ENCODE peak calls at places on chromosome 17, in eight cellular contexts. One of them, this sample, is unnamed.

GRCh38 chr17:65662166-65662565 is 100.7 kb upstream of the AXIN2 start:
- DNase-seq in cardiac muscle cell: no peak
- DNase-seq in brain microvascular endothelial cell: no peak
- DNase-seq in tibial artery: no peak
- DNase-seq in CD4-positive, alpha-beta T cell: no peak
- DNase-seq in endothelial cell: no peak
- DNase-seq in fibroblast of pulmonary artery: peak; percentile 77
- DNase-seq in AG09309: peak; percentile 55
- DNase-seq in this sample: no peak

GRCh38 chr17:77951123-77951522 is 7.4 kb upstream of the TNRC6C start:
- DNase-seq in endothelial cell: no peak
- DNase-seq in brain microvascular endothelial cell: no peak
- DNase-seq in fibroblast of pulmonary artery: no peak
- DNase-seq in AG09309: no peak
- DNase-seq in tibial artery: no peak
- DNase-seq in CD4-positive, alpha-beta T cell: no peak
- DNase-seq in cardiac muscle cell: no peak
- DNase-seq in this sample: no peak

GRCh38 chr17:48347203-48347602 is 82.8 kb downstream of the SKAP1 start:
- DNase-seq in CD4-positive, alpha-beta T cell: no peak
- DNase-seq in cardiac muscle cell: no peak
- DNase-seq in tibial artery: no peak
- DNase-seq in AG09309: no peak
- DNase-seq in fibroblast of pulmonary artery: no peak
- DNase-seq in endothelial cell: no peak
- DNase-seq in brain microvascular endothelial cell: no peak
- DNase-seq in this sample: no peak

GRCh38 chr17:7903154-7904103 is 12.7 kb downstream of the RNF227 start:
- DNase-seq in brain microvascular endothelial cell: peak; percentile 14
- DNase-seq in tibial artery: no peak
- DNase-seq in cardiac muscle cell: no peak
- DNase-seq in endothelial cell: no peak
- DNase-seq in AG09309: no peak
- DNase-seq in fibroblast of pulmonary artery: no peak
- DNase-seq in CD4-positive, alpha-beta T cell: no peak
- DNase-seq in this sample: no peak

GRCh38 chr17:29563816-29564215 is 3.0 kb downstream of the ABHD15 start:
- DNase-seq in fibroblast of pulmonary artery: no peak
- DNase-seq in cardiac muscle cell: no peak
- DNase-seq in CD4-positive, alpha-beta T cell: no peak
- DNase-seq in AG09309: no peak
- DNase-seq in endothelial cell: no peak
- DNase-seq in brain microvascular endothelial cell: no peak
- DNase-seq in tibial artery: no peak
- DNase-seq in this sample: no peak

GRCh38 chr17:17328251-17328650 is 25.1 kb downstream of the NT5M start:
- DNase-seq in brain microvascular endothelial cell: no peak
- DNase-seq in fibroblast of pulmonary artery: no peak
- DNase-seq in tibial artery: no peak
- DNase-seq in CD4-positive, alpha-beta T cell: no peak
- DNase-seq in AG09309: no peak
- DNase-seq in endothelial cell: no peak
- DNase-seq in cardiac muscle cell: no peak
- DNase-seq in this sample: no peak

GRCh38 chr17:75238684-75239191 is 22.7 kb downstream of the GGA3 start:
- DNase-seq in tibial artery: no peak
- DNase-seq in endothelial cell: peak; percentile 70
- DNase-seq in CD4-positive, alpha-beta T cell: peak; percentile 54
- DNase-seq in AG09309: no peak
- DNase-seq in cardiac muscle cell: peak; percentile 68
- DNase-seq in fibroblast of pulmonary artery: peak; percentile 78
- DNase-seq in brain microvascular endothelial cell: peak; percentile 39
- DNase-seq in this sample: peak; percentile 80

GRCh38 chr17:19724501-19725420 is 8.4 kb upstream of the SLC47A2 start:
- DNase-seq in brain microvascular endothelial cell: no peak
- DNase-seq in AG09309: no peak
- DNase-seq in endothelial cell: no peak
- DNase-seq in cardiac muscle cell: no peak
- DNase-seq in fibroblast of pulmonary artery: no peak
- DNase-seq in CD4-positive, alpha-beta T cell: peak; percentile 36
- DNase-seq in tibial artery: peak; percentile 74
- DNase-seq in this sample: no peak

GRCh38 chr17:56557682-56558081 is 35.8 kb upstream of the NOG start:
- DNase-seq in brain microvascular endothelial cell: no peak
- DNase-seq in cardiac muscle cell: peak; percentile 53
- DNase-seq in tibial artery: no peak
- DNase-seq in endothelial cell: no peak
- DNase-seq in CD4-positive, alpha-beta T cell: no peak
- DNase-seq in fibroblast of pulmonary artery: no peak
- DNase-seq in AG09309: no peak
- DNase-seq in this sample: no peak

GRCh38 chr17:65593092-65593869 is 31.8 kb upstream of the AXIN2 start:
- DNase-seq in AG09309: no peak
- DNase-seq in endothelial cell: no peak
- DNase-seq in cardiac muscle cell: no peak
- DNase-seq in brain microvascular endothelial cell: no peak
- DNase-seq in CD4-positive, alpha-beta T cell: no peak
- DNase-seq in fibroblast of pulmonary artery: no peak
- DNase-seq in tibial artery: no peak
- DNase-seq in this sample: no peak

GRCh38 chr17:64393000-64393402 is 2.3 kb upstream of the PECAM1 start:
- DNase-seq in tibial artery: no peak
- DNase-seq in cardiac muscle cell: no peak
- DNase-seq in brain microvascular endothelial cell: no peak
- DNase-seq in CD4-positive, alpha-beta T cell: no peak
- DNase-seq in AG09309: no peak
- DNase-seq in fibroblast of pulmonary artery: no peak
- DNase-seq in endothelial cell: no peak
- DNase-seq in this sample: no peak

GRCh38 chr17:39653662-39654331 is 11.4 kb upstream of the TCAP start:
- DNase-seq in fibroblast of pulmonary artery: peak; percentile 48
- DNase-seq in CD4-positive, alpha-beta T cell: peak; percentile 79
- DNase-seq in tibial artery: peak; percentile 62
- DNase-seq in AG09309: no peak
- DNase-seq in endothelial cell: peak; percentile 83
- DNase-seq in brain microvascular endothelial cell: peak; percentile 22
- DNase-seq in cardiac muscle cell: peak; percentile 70
- DNase-seq in this sample: peak; percentile 93

GRCh38 chr17:39627170-39627716 is 491 bp downstream of the PPP1R1B start:
- DNase-seq in CD4-positive, alpha-beta T cell: no peak
- DNase-seq in AG09309: no peak
- DNase-seq in brain microvascular endothelial cell: no peak
- DNase-seq in endothelial cell: no peak
- DNase-seq in cardiac muscle cell: no peak
- DNase-seq in fibroblast of pulmonary artery: no peak
- DNase-seq in tibial artery: no peak
- DNase-seq in this sample: no peak

GRCh38 chr17:82315703-82316358 is 1.6 kb downstream of the CD7 start:
- DNase-seq in CD4-positive, alpha-beta T cell: peak; percentile 47
- DNase-seq in cardiac muscle cell: no peak
- DNase-seq in tibial artery: no peak
- DNase-seq in fibroblast of pulmonary artery: no peak
- DNase-seq in endothelial cell: no peak
- DNase-seq in brain microvascular endothelial cell: no peak
- DNase-seq in AG09309: no peak
- DNase-seq in this sample: no peak

DNA sequence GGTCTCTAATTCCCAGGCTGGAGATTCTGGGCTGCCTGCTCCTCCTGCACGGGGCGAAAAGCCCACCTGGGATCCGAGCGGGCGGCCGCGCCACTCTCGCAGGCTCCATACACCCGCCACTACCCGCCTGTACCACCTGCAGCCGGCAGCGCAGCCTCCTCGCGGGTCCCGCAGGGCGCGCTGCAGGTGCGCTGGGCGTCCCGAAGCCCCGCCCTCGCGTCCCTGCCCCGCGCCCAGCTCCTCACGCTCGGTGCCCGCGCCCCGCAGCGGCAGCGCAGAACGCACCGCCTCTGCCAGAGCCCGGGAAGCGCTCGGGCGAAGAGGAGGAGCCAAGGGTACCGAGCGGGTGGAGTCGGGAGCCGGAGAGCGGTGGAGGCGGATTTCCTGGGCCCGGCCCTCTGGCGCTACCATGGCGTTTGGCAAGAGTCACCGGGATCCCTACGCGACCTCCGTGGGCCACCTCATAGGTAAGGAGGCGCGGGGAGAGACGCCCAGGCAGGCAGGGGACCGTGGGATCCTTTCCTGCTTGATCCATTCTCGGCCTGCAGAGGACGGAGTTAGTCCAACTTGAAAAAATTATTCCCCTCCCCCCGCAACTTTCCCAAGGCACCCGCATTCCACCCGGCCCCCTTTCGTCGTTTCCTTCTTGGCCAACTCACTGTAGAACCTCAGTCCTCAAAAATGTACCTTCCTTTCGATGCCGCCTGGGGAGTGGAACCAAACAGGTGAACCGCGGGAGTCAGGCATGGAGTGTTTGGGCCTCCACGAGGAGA is at the start of gene TOM1L1:
- DNase-seq in endothelial cell: peak; percentile 66
- DNase-seq in CD4-positive, alpha-beta T cell: peak; percentile 1
- DNase-seq in brain microvascular endothelial cell: peak; percentile 47
- DNase-seq in tibial artery: peak; percentile 47
- DNase-seq in cardiac muscle cell: peak; percentile 88
- DNase-seq in AG09309: no peak
- DNase-seq in fibroblast of pulmonary artery: peak; percentile 55
- DNase-seq in this sample: peak; percentile 54
- TF ChIP-seq CTCF in endothelial cell: no peak
- TF ChIP-seq CTCF in CD4-positive, alpha-beta T cell: no peak
- TF ChIP-seq CTCF in brain microvascular endothelial cell: peak; percentile 30
- TF ChIP-seq CTCF in tibial artery: no peak
- TF ChIP-seq CTCF in cardiac muscle cell: peak; percentile 9
- TF ChIP-seq CTCF in AG09309: no peak
- TF ChIP-seq CTCF in fibroblast of pulmonary artery: peak; percentile 9
- TF ChIP-seq CTCF in this sample: peak; percentile 31

DNA sequence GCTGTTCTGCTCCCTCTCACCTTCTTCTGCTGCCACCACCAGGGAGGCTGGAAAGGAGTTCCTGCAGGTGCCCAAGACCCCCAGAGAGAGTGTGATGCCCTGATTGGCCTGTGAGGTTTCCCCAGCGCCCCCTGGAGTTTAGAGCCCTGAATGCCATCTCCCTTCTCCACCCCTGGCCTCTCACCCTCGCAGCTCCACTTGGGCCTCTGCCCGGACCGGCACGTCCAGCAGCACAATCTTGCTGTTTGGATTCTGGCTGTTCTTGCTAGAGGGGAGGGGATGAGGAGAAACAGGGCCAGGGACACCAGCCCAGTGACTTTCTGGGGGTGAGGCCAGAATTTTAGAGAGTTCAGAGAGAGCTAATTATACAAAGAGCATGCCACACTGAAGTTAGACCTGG is 12.5 kb upstream of the FAM171A2 start:
- DNase-seq in endothelial cell: peak; percentile 62
- DNase-seq in cardiac muscle cell: no peak
- DNase-seq in CD4-positive, alpha-beta T cell: no peak
- DNase-seq in AG09309: no peak
- DNase-seq in tibial artery: no peak
- DNase-seq in brain microvascular endothelial cell: peak; percentile 18
- DNase-seq in fibroblast of pulmonary artery: peak; percentile 35
- DNase-seq in this sample: no peak
- TF ChIP-seq CTCF in endothelial cell: peak; percentile 55
- TF ChIP-seq CTCF in cardiac muscle cell: peak; percentile 60
- TF ChIP-seq CTCF in CD4-positive, alpha-beta T cell: no peak
- TF ChIP-seq CTCF in AG09309: peak; percentile 56
- TF ChIP-seq CTCF in tibial artery: no peak
- TF ChIP-seq CTCF in brain microvascular endothelial cell: peak; percentile 75
- TF ChIP-seq CTCF in fibroblast of pulmonary artery: peak; percentile 54
- TF ChIP-seq CTCF in this sample: peak; percentile 28

GRCh38 chr17:34051046-34051445 is 204.0 kb upstream of the CCL2 start:
- DNase-seq in cardiac muscle cell: no peak
- DNase-seq in brain microvascular endothelial cell: no peak
- DNase-seq in AG09309: no peak
- DNase-seq in tibial artery: no peak
- DNase-seq in fibroblast of pulmonary artery: no peak
- DNase-seq in endothelial cell: no peak
- DNase-seq in CD4-positive, alpha-beta T cell: no peak
- DNase-seq in this sample: no peak
- TF ChIP-seq CTCF in cardiac muscle cell: no peak
- TF ChIP-seq CTCF in brain microvascular endothelial cell: no peak
- TF ChIP-seq CTCF in AG09309: no peak
- TF ChIP-seq CTCF in tibial artery: no peak
- TF ChIP-seq CTCF in fibroblast of pulmonary artery: no peak
- TF ChIP-seq CTCF in endothelial cell: no peak
- TF ChIP-seq CTCF in CD4-positive, alpha-beta T cell: no peak
- TF ChIP-seq CTCF in this sample: peak; percentile 10

GRCh38 chr17:33730131-33730530 is 437.0 kb upstream of the ASIC2 start:
- DNase-seq in endothelial cell: no peak
- DNase-seq in cardiac muscle cell: no peak
- DNase-seq in AG09309: no peak
- DNase-seq in CD4-positive, alpha-beta T cell: no peak
- DNase-seq in brain microvascular endothelial cell: no peak
- DNase-seq in tibial artery: no peak
- DNase-seq in fibroblast of pulmonary artery: no peak
- DNase-seq in this sample: no peak

GRCh38 chr17:33725675-33726271 is 432.7 kb upstream of the ASIC2 start:
- DNase-seq in CD4-positive, alpha-beta T cell: no peak
- DNase-seq in brain microvascular endothelial cell: peak; percentile 17
- DNase-seq in AG09309: no peak
- DNase-seq in tibial artery: peak; percentile 26
- DNase-seq in endothelial cell: peak; percentile 74
- DNase-seq in fibroblast of pulmonary artery: peak; percentile 34
- DNase-seq in cardiac muscle cell: peak; percentile 60
- DNase-seq in this sample: no peak
- TF ChIP-seq CTCF in CD4-positive, alpha-beta T cell: no peak
- TF ChIP-seq CTCF in brain microvascular endothelial cell: peak; percentile 50
- TF ChIP-seq CTCF in AG09309: peak; percentile 54
- TF ChIP-seq CTCF in tibial artery: peak; percentile 36
- TF ChIP-seq CTCF in endothelial cell: peak; percentile 81
- TF ChIP-seq CTCF in fibroblast of pulmonary artery: peak; percentile 72
- TF ChIP-seq CTCF in cardiac muscle cell: peak; percentile 76
- TF ChIP-seq CTCF in this sample: peak; percentile 85

DNA sequence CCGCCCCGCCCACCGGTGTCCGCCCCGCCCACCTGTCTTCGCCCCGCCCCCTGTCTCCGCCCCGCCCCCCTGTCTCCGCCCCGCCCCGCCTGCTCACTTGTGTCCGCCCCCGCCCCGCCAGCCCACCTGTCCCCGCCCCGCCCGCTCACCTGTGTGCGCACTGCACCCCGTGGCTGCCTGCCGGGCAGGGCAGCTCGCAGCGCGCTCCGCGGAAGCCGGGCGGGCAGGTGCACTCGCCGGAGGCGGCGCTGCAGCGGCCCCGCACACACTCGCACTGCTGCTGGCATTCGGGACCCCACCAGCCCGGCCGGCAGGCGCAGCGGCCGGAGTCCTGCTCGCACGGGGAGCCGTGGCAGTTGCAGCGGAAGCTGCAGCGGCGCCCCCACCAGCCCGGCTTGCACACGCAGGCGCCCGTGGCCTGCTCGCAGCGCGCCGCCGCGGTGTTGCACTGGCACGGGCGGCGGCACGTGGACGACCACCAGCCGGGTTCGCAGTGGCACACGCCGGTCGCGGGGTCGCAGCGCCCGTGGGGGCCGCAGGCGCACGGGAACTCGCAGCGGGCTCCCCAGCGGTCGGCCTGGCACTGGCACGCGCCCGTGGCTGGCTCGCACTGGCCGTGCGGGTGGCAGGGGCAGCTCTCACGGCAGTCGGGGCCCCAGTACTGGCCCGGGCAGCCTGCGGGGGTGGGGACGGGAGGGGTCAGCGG is 2.1 kb downstream of the SCARF1 start:
- DNase-seq in tibial artery: no peak
- DNase-seq in AG09309: no peak
- DNase-seq in cardiac muscle cell: peak; percentile 70
- DNase-seq in brain microvascular endothelial cell: no peak
- DNase-seq in CD4-positive, alpha-beta T cell: peak; percentile 60
- DNase-seq in endothelial cell: peak; percentile 41
- DNase-seq in fibroblast of pulmonary artery: no peak
- DNase-seq in this sample: no peak
- TF ChIP-seq CTCF in tibial artery: no peak
- TF ChIP-seq CTCF in AG09309: no peak
- TF ChIP-seq CTCF in cardiac muscle cell: peak; percentile 17
- TF ChIP-seq CTCF in brain microvascular endothelial cell: peak; percentile 7
- TF ChIP-seq CTCF in CD4-positive, alpha-beta T cell: no peak
- TF ChIP-seq CTCF in endothelial cell: peak; percentile 28
- TF ChIP-seq CTCF in fibroblast of pulmonary artery: no peak
- TF ChIP-seq CTCF in this sample: no peak

GRCh38 chr17:3043737-3044365 is 19.6 kb downstream of the OR1D5 start:
- DNase-seq in endothelial cell: peak; percentile 51
- DNase-seq in fibroblast of pulmonary artery: no peak
- DNase-seq in cardiac muscle cell: no peak
- DNase-seq in CD4-positive, alpha-beta T cell: no peak
- DNase-seq in AG09309: no peak
- DNase-seq in tibial artery: no peak
- DNase-seq in brain microvascular endothelial cell: no peak
- DNase-seq in this sample: no peak
- TF ChIP-seq CTCF in endothelial cell: peak; percentile 51
- TF ChIP-seq CTCF in fibroblast of pulmonary artery: peak; percentile 17
- TF ChIP-seq CTCF in cardiac muscle cell: no peak
- TF ChIP-seq CTCF in CD4-positive, alpha-beta T cell: no peak
- TF ChIP-seq CTCF in AG09309: no peak
- TF ChIP-seq CTCF in tibial artery: no peak
- TF ChIP-seq CTCF in brain microvascular endothelial cell: peak; percentile 54
- TF ChIP-seq CTCF in this sample: peak; percentile 3